ENCODE peak calls at places on chromosomes 7 and 10, in eight cellular contexts. One of them, this sample, is unnamed.

GRCh38 chr10:49080071-49080470 is 35.3 kb downstream of the VSTM4 start:
- DNase-seq in PC-3: no peak
- DNase-seq in GM12865: no peak
- DNase-seq in BJ: no peak
- DNase-seq in OCI-LY7: no peak
- DNase-seq in psoas muscle: peak
- DNase-seq in AG09309: no peak
- DNase-seq in kidney epithelial cell: no peak
- DNase-seq in this sample: no peak

GRCh38 chr10:112695539-112695938 is 248.5 kb downstream of the VTI1A start:
- DNase-seq in PC-3: no peak
- DNase-seq in GM12865: no peak
- DNase-seq in BJ: no peak
- DNase-seq in OCI-LY7: no peak
- DNase-seq in psoas muscle: no peak
- DNase-seq in AG09309: no peak
- DNase-seq in kidney epithelial cell: no peak
- DNase-seq in this sample: no peak

GRCh38 chr7:347001-347590 is 57.1 kb downstream of the FOXL3 start:
- DNase-seq in PC-3: no peak
- DNase-seq in GM12865: no peak
- DNase-seq in BJ: no peak
- DNase-seq in OCI-LY7: no peak
- DNase-seq in psoas muscle: no peak
- DNase-seq in AG09309: no peak
- DNase-seq in kidney epithelial cell: no peak
- DNase-seq in this sample: no peak

GRCh38 chr7:94250124-94250523 is 144.6 kb upstream of the COL1A2 start:
- DNase-seq in PC-3: no peak
- DNase-seq in GM12865: no peak
- DNase-seq in BJ: no peak
- DNase-seq in OCI-LY7: no peak
- DNase-seq in psoas muscle: no peak
- DNase-seq in AG09309: no peak
- DNase-seq in kidney epithelial cell: no peak
- DNase-seq in this sample: no peak

GRCh38 chr7:925601-926000 is 28.9 kb downstream of the ADAP1 start:
- DNase-seq in PC-3: no peak
- DNase-seq in GM12865: no peak
- DNase-seq in BJ: no peak
- DNase-seq in OCI-LY7: no peak
- DNase-seq in psoas muscle: no peak
- DNase-seq in AG09309: no peak
- DNase-seq in kidney epithelial cell: no peak
- DNase-seq in this sample: no peak

GRCh38 chr10:45997557-45997956 is 25.3 kb downstream of the TIMM23 start:
- DNase-seq in PC-3: no peak
- DNase-seq in GM12865: no peak
- DNase-seq in BJ: no peak
- DNase-seq in OCI-LY7: no peak
- DNase-seq in psoas muscle: no peak
- DNase-seq in AG09309: no peak
- DNase-seq in kidney epithelial cell: no peak
- DNase-seq in this sample: no peak

GRCh38 chr7:86667732-86668131 is 24.0 kb downstream of the GRM3 start:
- DNase-seq in PC-3: no peak
- DNase-seq in GM12865: peak
- DNase-seq in BJ: no peak
- DNase-seq in OCI-LY7: no peak
- DNase-seq in psoas muscle: no peak
- DNase-seq in AG09309: no peak
- DNase-seq in kidney epithelial cell: no peak
- DNase-seq in this sample: no peak

GRCh38 chr7:70047891-70048448 is 449.7 kb downstream of the AUTS2 start:
- DNase-seq in PC-3: no peak
- DNase-seq in GM12865: no peak
- DNase-seq in BJ: no peak
- DNase-seq in OCI-LY7: no peak
- DNase-seq in psoas muscle: no peak
- DNase-seq in AG09309: no peak
- DNase-seq in kidney epithelial cell: no peak
- DNase-seq in this sample: no peak

GRCh38 chr10:86287966-86288579 is 78.5 kb downstream of the GRID1 start:
- DNase-seq in PC-3: no peak
- DNase-seq in GM12865: peak
- DNase-seq in BJ: no peak
- DNase-seq in OCI-LY7: peak
- DNase-seq in psoas muscle: no peak
- DNase-seq in AG09309: no peak
- DNase-seq in kidney epithelial cell: no peak
- DNase-seq in this sample: no peak

GRCh38 chr10:7559447-7559846 is 107.3 kb downstream of the ITIH5 start:
- DNase-seq in PC-3: no peak
- DNase-seq in GM12865: no peak
- DNase-seq in BJ: no peak
- DNase-seq in OCI-LY7: no peak
- DNase-seq in psoas muscle: no peak
- DNase-seq in AG09309: no peak
- DNase-seq in kidney epithelial cell: no peak
- DNase-seq in this sample: no peak

GRCh38 chr10:116810895-116811294 is 38.4 kb upstream of the ENO4 start:
- DNase-seq in PC-3: no peak
- DNase-seq in GM12865: no peak
- DNase-seq in BJ: no peak
- DNase-seq in OCI-LY7: no peak
- DNase-seq in psoas muscle: no peak
- DNase-seq in AG09309: no peak
- DNase-seq in kidney epithelial cell: no peak
- DNase-seq in this sample: no peak

GRCh38 chr7:22853674-22854157 is 31.1 kb upstream of the TOMM7 start:
- DNase-seq in PC-3: peak
- DNase-seq in GM12865: peak
- DNase-seq in BJ: no peak
- DNase-seq in OCI-LY7: peak
- DNase-seq in psoas muscle: no peak
- DNase-seq in AG09309: no peak
- DNase-seq in kidney epithelial cell: no peak
- DNase-seq in this sample: no peak

GRCh38 chr10:15237351-15237750 is 68.9 kb upstream of the NMT2 start:
- DNase-seq in PC-3: no peak
- DNase-seq in GM12865: no peak
- DNase-seq in BJ: no peak
- DNase-seq in OCI-LY7: no peak
- DNase-seq in psoas muscle: no peak
- DNase-seq in AG09309: no peak
- DNase-seq in kidney epithelial cell: no peak
- DNase-seq in this sample: no peak

GRCh38 chr10:129104266-129105045 is 362.6 kb upstream of the MGMT start:
- DNase-seq in PC-3: no peak
- DNase-seq in GM12865: no peak
- DNase-seq in BJ: no peak
- DNase-seq in OCI-LY7: no peak
- DNase-seq in psoas muscle: no peak
- DNase-seq in AG09309: no peak
- DNase-seq in kidney epithelial cell: no peak
- DNase-seq in this sample: no peak

GRCh38 chr7:103632005-103632639 is 186.1 kb upstream of the SLC26A5 start:
- DNase-seq in PC-3: no peak
- DNase-seq in GM12865: no peak
- DNase-seq in BJ: no peak
- DNase-seq in OCI-LY7: no peak
- DNase-seq in psoas muscle: no peak
- DNase-seq in AG09309: no peak
- DNase-seq in kidney epithelial cell: no peak
- DNase-seq in this sample: no peak

GRCh38 chr10:80274396-80275134 is 14.9 kb downstream of the MAT1A start:
- DNase-seq in PC-3: no peak
- DNase-seq in GM12865: no peak
- DNase-seq in BJ: no peak
- DNase-seq in OCI-LY7: no peak
- DNase-seq in psoas muscle: no peak
- DNase-seq in AG09309: no peak
- DNase-seq in kidney epithelial cell: no peak
- DNase-seq in this sample: no peak

GRCh38 chr7:135224027-135224426 is 9.6 kb upstream of the STRA8 start:
- DNase-seq in PC-3: no peak
- DNase-seq in GM12865: no peak
- DNase-seq in BJ: no peak
- DNase-seq in OCI-LY7: no peak
- DNase-seq in psoas muscle: no peak
- DNase-seq in AG09309: no peak
- DNase-seq in kidney epithelial cell: no peak
- DNase-seq in this sample: no peak

GRCh38 chr10:125264091-125264490 is 103.7 kb upstream of the CTBP2 start:
- DNase-seq in PC-3: peak
- DNase-seq in GM12865: no peak
- DNase-seq in BJ: no peak
- DNase-seq in OCI-LY7: no peak
- DNase-seq in psoas muscle: no peak
- DNase-seq in AG09309: no peak
- DNase-seq in kidney epithelial cell: no peak
- DNase-seq in this sample: no peak

GRCh38 chr10:63702107-63702506 is 180.9 kb downstream of the REEP3 start:
- DNase-seq in PC-3: no peak
- DNase-seq in GM12865: no peak
- DNase-seq in BJ: no peak
- DNase-seq in OCI-LY7: no peak
- DNase-seq in psoas muscle: no peak
- DNase-seq in AG09309: no peak
- DNase-seq in kidney epithelial cell: no peak
- DNase-seq in this sample: no peak

GRCh38 chr10:24519950-24520349 is 203.7 kb downstream of the ARHGAP21 start:
- DNase-seq in PC-3: no peak
- DNase-seq in GM12865: no peak
- DNase-seq in BJ: no peak
- DNase-seq in OCI-LY7: no peak
- DNase-seq in psoas muscle: no peak
- DNase-seq in AG09309: no peak
- DNase-seq in kidney epithelial cell: no peak
- DNase-seq in this sample: peak

GRCh38 chr7:20217193-20217948 is at the start of gene MACC1:
- DNase-seq in PC-3: peak
- DNase-seq in GM12865: peak
- DNase-seq in BJ: no peak
- DNase-seq in OCI-LY7: peak
- DNase-seq in psoas muscle: no peak
- DNase-seq in AG09309: no peak
- DNase-seq in kidney epithelial cell: peak
- DNase-seq in this sample: peak
- TF ChIP-seq CTCF in PC-3: peak
- TF ChIP-seq CTCF in GM12865: peak
- TF ChIP-seq CTCF in BJ: no peak
- TF ChIP-seq CTCF in OCI-LY7: peak
- TF ChIP-seq CTCF in psoas muscle: no peak
- TF ChIP-seq CTCF in AG09309: no peak
- TF ChIP-seq CTCF in kidney epithelial cell: peak
- TF ChIP-seq CTCF in this sample: peak

GRCh38 chr10:68982389-68982788 is 6.2 kb upstream of the KIFBP start:
- DNase-seq in PC-3: no peak
- DNase-seq in GM12865: no peak
- DNase-seq in BJ: no peak
- DNase-seq in OCI-LY7: no peak
- DNase-seq in psoas muscle: no peak
- DNase-seq in AG09309: no peak
- DNase-seq in kidney epithelial cell: no peak
- DNase-seq in this sample: no peak

DNA sequence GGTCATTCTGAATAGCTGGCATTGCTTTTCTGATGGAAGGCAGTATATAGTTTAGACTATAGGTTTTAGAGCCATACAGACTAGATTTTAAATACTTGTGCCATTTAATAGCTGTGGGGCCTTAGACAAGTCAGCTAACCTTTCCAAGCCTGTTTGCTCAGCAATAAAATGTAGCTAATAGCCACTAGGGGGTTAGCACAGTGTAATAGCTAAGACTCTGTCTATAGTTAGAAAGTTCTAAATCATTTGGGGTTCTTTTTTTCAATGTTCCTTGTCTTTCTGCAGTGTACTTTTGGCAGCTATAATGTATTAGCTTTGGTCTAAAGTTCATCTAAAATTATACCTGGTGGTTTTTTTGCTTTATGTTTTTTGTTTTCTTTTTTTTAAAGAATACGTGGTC is 7.5 kb upstream of the KIFBP start:
- DNase-seq in PC-3: peak
- DNase-seq in GM12865: no peak
- DNase-seq in BJ: no peak
- DNase-seq in OCI-LY7: peak
- DNase-seq in psoas muscle: no peak
- DNase-seq in AG09309: no peak
- DNase-seq in kidney epithelial cell: no peak
- DNase-seq in this sample: no peak
- TF ChIP-seq CTCF in PC-3: peak
- TF ChIP-seq CTCF in GM12865: peak
- TF ChIP-seq CTCF in BJ: peak
- TF ChIP-seq CTCF in OCI-LY7: peak
- TF ChIP-seq CTCF in psoas muscle: no peak
- TF ChIP-seq CTCF in AG09309: no peak
- TF ChIP-seq CTCF in kidney epithelial cell: peak
- TF ChIP-seq CTCF in this sample: peak

DNA sequence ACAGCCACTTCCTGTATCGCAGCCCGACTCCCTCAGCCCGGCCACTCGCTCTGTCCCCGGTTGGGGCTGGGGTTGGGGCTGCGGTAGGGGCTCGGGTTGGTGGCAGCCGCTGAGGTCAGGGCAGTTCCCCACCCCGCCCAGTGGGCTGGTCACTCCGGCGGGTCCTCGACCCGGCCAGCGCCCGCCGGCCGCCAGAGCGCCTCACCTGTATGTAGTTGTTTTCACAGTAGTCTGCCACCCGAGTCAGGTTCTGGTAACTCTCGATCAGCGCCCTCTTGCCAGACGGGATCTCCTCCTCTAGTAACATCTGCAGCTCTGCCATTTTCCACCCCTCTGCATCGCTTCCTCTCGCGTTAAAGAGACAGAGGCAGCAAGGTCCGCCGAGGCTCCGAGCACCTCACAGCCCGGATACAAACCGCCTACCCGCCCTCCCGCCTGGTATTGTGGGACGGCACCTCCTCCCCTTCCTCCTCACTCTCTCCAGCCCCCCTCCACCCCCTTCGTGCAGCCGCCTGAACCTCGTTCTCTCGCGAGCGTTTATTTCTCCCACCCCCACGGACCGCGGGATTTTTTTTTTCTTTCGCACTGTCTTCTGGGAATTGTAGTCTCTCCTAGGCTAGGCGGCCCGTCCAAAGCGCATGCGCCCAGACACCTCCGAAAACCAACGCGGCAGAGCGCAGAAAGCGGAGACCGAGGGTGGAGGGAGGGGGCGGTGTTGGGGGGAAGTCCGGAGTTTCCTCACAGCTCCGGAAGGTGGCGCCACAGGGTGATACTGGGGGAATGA is at the start of gene ABI1:
- DNase-seq in PC-3: peak
- DNase-seq in GM12865: peak
- DNase-seq in BJ: peak
- DNase-seq in OCI-LY7: peak
- DNase-seq in psoas muscle: peak
- DNase-seq in AG09309: peak
- DNase-seq in kidney epithelial cell: peak
- DNase-seq in this sample: peak
- TF ChIP-seq CTCF in PC-3: no peak
- TF ChIP-seq CTCF in GM12865: peak
- TF ChIP-seq CTCF in BJ: peak
- TF ChIP-seq CTCF in OCI-LY7: no peak
- TF ChIP-seq CTCF in psoas muscle: no peak
- TF ChIP-seq CTCF in AG09309: peak
- TF ChIP-seq CTCF in kidney epithelial cell: peak
- TF ChIP-seq CTCF in this sample: no peak

GRCh38 chr7:73436031-73436929 is 2.7 kb downstream of the FZD9 start:
- DNase-seq in PC-3: peak
- DNase-seq in GM12865: no peak
- DNase-seq in BJ: no peak
- DNase-seq in OCI-LY7: no peak
- DNase-seq in psoas muscle: no peak
- DNase-seq in AG09309: no peak
- DNase-seq in kidney epithelial cell: no peak
- DNase-seq in this sample: no peak
- TF ChIP-seq CTCF in PC-3: peak
- TF ChIP-seq CTCF in GM12865: no peak
- TF ChIP-seq CTCF in BJ: no peak
- TF ChIP-seq CTCF in OCI-LY7: no peak
- TF ChIP-seq CTCF in psoas muscle: no peak
- TF ChIP-seq CTCF in AG09309: no peak
- TF ChIP-seq CTCF in kidney epithelial cell: peak
- TF ChIP-seq CTCF in this sample: no peak